ENCODE peak calls at places on chromosome 18, in nine cellular contexts. R is WTC11, V is bronchial epithelial cell, W is OCI-LY7, N is kidney epithelial cell, A is AG04450, M is fibroblast of pulmonary artery, E is glutamatergic neuron, D is endothelial cell of umbilical vein. K is an unnamed sample.

GRCh38 chr18:59456657-59457056 is 97.6 kb upstream of the LMAN1 start:
- DNase-seq in R (no peak), V (no peak), W (no peak), N (no peak), A (no peak), M (no peak), E (no peak), D (no peak), K (no peak)

GRCh38 chr18:34995746-34996145 is 45.5 kb upstream of the MAPRE2 start:
- DNase-seq in R (no peak), V (no peak), W (no peak), N (no peak), A (no peak), M (no peak), E (no peak), D (no peak), K (no peak)

GRCh38 chr18:68839701-68840100 is 41.8 kb downstream of the CCDC102B start:
- DNase-seq in R (no peak), V (no peak), W (no peak), N (no peak), A (no peak), M (no peak), E (no peak), D (no peak), K (no peak)

GRCh38 chr18:49967914-49968313 is 154.6 kb upstream of the ACAA2 start:
- DNase-seq in R (no peak), V (no peak), W (no peak), N (no peak), A (no peak), M (no peak), E (no peak), D (no peak), K (no peak)

GRCh38 chr18:13441731-13442130 is 223.2 kb downstream of the LDLRAD4 start:
- DNase-seq in R (no peak), V (no peak), W (no peak), N (no peak), A (no peak), M (no peak), E (no peak), D (no peak), K (no peak)

GRCh38 chr18:24868331-24868730 is 407.9 kb downstream of the HRH4 start:
- DNase-seq in R (no peak), V (no peak), W (no peak), N (no peak), A (no peak), M (no peak), E (no peak), D (no peak), K (no peak)

GRCh38 chr18:62282188-62282629 is 42.9 kb upstream of the TNFRSF11A start:
- DNase-seq in R (no peak), V (no peak), W (no peak), N (no peak), A (peak; percentile 41), M (peak; percentile 79), E (no peak), D (peak; percentile 58), K (no peak)

GRCh38 chr18:24989760-24990547 is 362.0 kb downstream of the ZNF521 start:
- DNase-seq in R (no peak), V (no peak), W (no peak), N (no peak), A (no peak), M (no peak), E (no peak), D (peak; percentile 48), K (no peak)

GRCh38 chr18:27685071-27685470 is 491.9 kb downstream of the CDH2 start:
- DNase-seq in R (no peak), V (no peak), W (no peak), N (no peak), A (no peak), M (no peak), E (peak; percentile 59), D (no peak), K (no peak)

GRCh38 chr18:13436596-13436995 is 218.0 kb downstream of the LDLRAD4 start:
- DNase-seq in R (no peak), V (no peak), W (no peak), N (no peak), A (no peak), M (no peak), E (no peak), D (no peak), K (no peak)

GRCh38 chr18:23077493-23078256 is 57.6 kb upstream of the CABLES1 start:
- DNase-seq in R (peak; percentile 21), V (peak; percentile 23), W (peak; percentile 47), N (no peak), A (no peak), M (peak; percentile 35), E (no peak), D (peak; percentile 24), K (no peak)
- TF ChIP-seq CTCF in R (no peak), V (peak; percentile 40), W (peak; percentile 69), N (peak; percentile 48), A (peak; percentile 7), M (peak; percentile 10), E (no peak), D (peak; percentile 20), K (no peak)

GRCh38 chr18:65568866-65569265 is 181.9 kb upstream of the CDH7 start:
- DNase-seq in R (no peak), V (peak; percentile 71), W (no peak), N (no peak), A (no peak), M (no peak), E (no peak), D (no peak), K (no peak)

GRCh38 chr18:65567372-65567771 is 183.4 kb upstream of the CDH7 start:
- DNase-seq in R (no peak), V (peak; percentile 56), W (no peak), N (no peak), A (no peak), M (peak; percentile 0), E (no peak), D (no peak), K (no peak)
- TF ChIP-seq CTCF in R (no peak), V (peak; percentile 48), W (peak; percentile 29), N (peak; percentile 60), A (no peak), M (no peak), E (peak; percentile 33), D (no peak), K (peak; percentile 70)

DNA sequence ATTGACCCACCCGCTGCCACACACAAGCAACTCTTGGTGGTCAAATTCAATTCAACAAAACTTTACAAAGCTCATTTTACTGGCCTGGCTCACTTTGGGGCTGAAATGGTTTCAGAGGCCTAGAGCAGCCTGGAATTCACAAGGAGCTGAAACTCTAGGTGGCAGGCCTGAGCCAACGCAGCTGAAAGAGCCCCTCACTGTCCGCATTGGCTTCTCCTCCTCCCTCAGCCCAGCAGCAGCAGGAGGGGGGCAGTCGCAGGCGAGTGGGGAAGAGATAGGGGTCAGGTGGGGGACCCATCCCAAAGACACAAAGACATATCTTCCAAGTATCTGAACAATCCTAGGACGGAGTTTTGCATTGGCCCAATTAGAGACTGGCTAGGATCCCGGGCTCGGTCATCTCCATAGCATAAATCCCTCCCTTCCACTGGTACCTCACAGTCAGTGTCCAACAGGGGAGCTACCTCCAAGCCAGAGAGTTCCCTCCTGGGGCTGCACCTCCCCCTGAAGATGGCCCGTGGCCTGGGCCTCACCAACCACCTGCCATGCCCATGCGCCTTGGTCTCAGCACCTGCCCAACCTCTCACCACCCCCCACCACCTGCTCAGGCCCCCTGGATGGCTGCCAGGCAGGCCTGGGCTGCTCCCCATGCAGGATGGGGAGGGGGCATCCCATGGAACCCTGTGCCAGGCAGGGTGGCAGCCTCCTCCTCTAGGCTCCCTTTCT is 113.4 kb downstream of the ZBTB7C start:
- DNase-seq in R (peak; percentile 66), V (no peak), W (no peak), N (no peak), A (no peak), M (peak; percentile 6), E (peak; percentile 58), D (no peak), K (no peak)
- TF ChIP-seq CTCF in R (no peak), V (peak; percentile 55), W (no peak), N (peak; percentile 50), A (peak; percentile 39), M (peak; percentile 41), E (no peak), D (no peak), K (peak; percentile 38)

GRCh38 chr18:57135705-57136104 is 11.2 kb upstream of the BOD1L2 start:
- DNase-seq in R (no peak), V (no peak), W (no peak), N (no peak), A (no peak), M (no peak), E (no peak), D (no peak), K (no peak)
- TF ChIP-seq CTCF in R (peak; percentile 17), V (no peak), W (no peak), N (no peak), A (peak; percentile 26), M (no peak), E (peak; percentile 58), D (no peak), K (peak; percentile 45)

DNA sequence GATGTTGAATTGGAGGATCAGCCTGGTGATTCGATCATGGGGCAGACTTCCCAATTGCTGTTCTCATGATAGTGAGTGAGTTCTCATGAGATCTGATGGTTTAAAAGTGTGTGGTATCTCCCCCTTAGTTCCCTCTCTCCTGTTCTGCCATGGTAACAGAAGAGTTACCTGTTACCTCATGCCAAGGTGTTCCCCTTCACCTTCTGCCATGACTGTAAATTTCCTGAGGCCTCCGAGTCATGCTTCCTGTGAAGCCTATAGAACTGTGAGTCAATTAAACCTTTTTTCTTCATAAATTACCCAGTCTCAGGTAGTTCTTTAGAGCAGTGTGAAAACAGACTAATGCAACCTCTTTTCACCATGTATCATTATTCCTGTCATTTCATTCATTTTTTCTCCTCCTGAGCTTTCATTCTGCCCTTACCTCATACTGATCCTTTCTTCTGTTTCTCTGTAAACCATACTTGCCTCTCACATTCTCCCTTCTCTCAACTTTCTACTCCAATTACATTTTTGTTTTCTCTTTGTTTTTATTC is 22.0 kb downstream of the STARD6 start:
- DNase-seq in R (no peak), V (peak; percentile 82), W (no peak), N (no peak), A (no peak), M (no peak), E (no peak), D (no peak), K (no peak)
- TF ChIP-seq CTCF in R (no peak), V (no peak), W (no peak), N (no peak), A (no peak), M (no peak), E (no peak), D (no peak), K (no peak)

DNA sequence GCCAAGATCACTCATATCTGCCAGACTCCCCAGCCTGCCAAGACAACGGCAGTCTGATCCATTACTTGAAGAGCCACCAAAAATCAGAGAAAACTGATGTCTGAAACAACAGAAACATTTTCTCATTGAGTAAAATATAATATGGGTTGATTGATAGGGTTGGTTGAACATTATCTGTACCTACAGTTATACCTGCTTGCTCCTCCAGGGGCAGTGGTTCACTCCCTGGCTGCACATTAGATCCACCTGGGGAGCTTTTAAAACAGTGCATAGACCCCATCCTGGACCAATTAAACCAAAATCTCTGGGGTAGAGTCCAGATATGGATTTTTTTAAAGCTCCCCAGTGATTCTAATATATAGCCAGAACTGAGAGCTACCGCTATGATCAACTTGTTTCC is 43.6 kb upstream of the SLC14A2 start:
- DNase-seq in R (no peak), V (peak; percentile 27), W (no peak), N (no peak), A (no peak), M (no peak), E (peak; percentile 23), D (no peak), K (no peak)
- TF ChIP-seq CTCF in R (no peak), V (peak; percentile 35), W (peak; percentile 44), N (peak; percentile 54), A (peak; percentile 27), M (peak; percentile 21), E (peak; percentile 59), D (no peak), K (peak; percentile 55)

K was measured in neural crest cell.